ENCODE peak calls at places on chromosomes 16 and 17, in eight cellular contexts. One of them, this sample, is unnamed.

GRCh38 chr17:27571563-27572129 is 59.3 kb upstream of the LGALS9 start:
- DNase-seq in transverse colon: no peak
- DNase-seq in cardiac muscle cell: peak; percentile 6
- DNase-seq in pancreas: no peak
- DNase-seq in astrocyte of the cerebellum: no peak
- DNase-seq in cardiac fibroblast: no peak
- DNase-seq in uterus: no peak
- DNase-seq in GM12865: no peak
- DNase-seq in this sample: no peak

GRCh38 chr16:23679274-23679985 is 741 bp downstream of the PLK1 start:
- DNase-seq in cardiac muscle cell: peak; percentile 43
- DNase-seq in transverse colon: peak; percentile 56
- DNase-seq in cardiac fibroblast: peak; percentile 46
- DNase-seq in astrocyte of the cerebellum: no peak
- DNase-seq in GM12865: peak; percentile 57
- DNase-seq in pancreas: peak; percentile 63
- DNase-seq in uterus: no peak
- DNase-seq in this sample: no peak

GRCh38 chr17:73121513-73121912 is 29.0 kb upstream of the SLC39A11 start:
- DNase-seq in uterus: no peak
- DNase-seq in transverse colon: no peak
- DNase-seq in pancreas: no peak
- DNase-seq in astrocyte of the cerebellum: no peak
- DNase-seq in cardiac muscle cell: no peak
- DNase-seq in cardiac fibroblast: no peak
- DNase-seq in GM12865: no peak
- DNase-seq in this sample: no peak

GRCh38 chr16:84423416-84423837 is 55.1 kb downstream of the ATP2C2 start:
- DNase-seq in cardiac fibroblast: peak; percentile 45
- DNase-seq in uterus: no peak
- DNase-seq in GM12865: peak; percentile 65
- DNase-seq in pancreas: no peak
- DNase-seq in astrocyte of the cerebellum: no peak
- DNase-seq in transverse colon: no peak
- DNase-seq in cardiac muscle cell: no peak
- DNase-seq in this sample: no peak

GRCh38 chr17:28874750-28875149 is 19.9 kb downstream of the ERAL1 start:
- DNase-seq in cardiac muscle cell: no peak
- DNase-seq in uterus: no peak
- DNase-seq in GM12865: no peak
- DNase-seq in astrocyte of the cerebellum: no peak
- DNase-seq in transverse colon: no peak
- DNase-seq in cardiac fibroblast: no peak
- DNase-seq in pancreas: no peak
- DNase-seq in this sample: no peak

GRCh38 chr17:77944390-77945222 is 13.9 kb upstream of the TNRC6C start:
- DNase-seq in astrocyte of the cerebellum: no peak
- DNase-seq in pancreas: no peak
- DNase-seq in cardiac muscle cell: no peak
- DNase-seq in GM12865: no peak
- DNase-seq in cardiac fibroblast: no peak
- DNase-seq in transverse colon: no peak
- DNase-seq in uterus: no peak
- DNase-seq in this sample: no peak

GRCh38 chr17:57570740-57571344 is 174.3 kb downstream of the CCDC182 start:
- DNase-seq in cardiac fibroblast: no peak
- DNase-seq in transverse colon: no peak
- DNase-seq in cardiac muscle cell: no peak
- DNase-seq in GM12865: no peak
- DNase-seq in pancreas: no peak
- DNase-seq in uterus: no peak
- DNase-seq in astrocyte of the cerebellum: no peak
- DNase-seq in this sample: no peak

GRCh38 chr17:27473748-27474609 is 17.7 kb downstream of the KSR1 start:
- DNase-seq in pancreas: no peak
- DNase-seq in transverse colon: no peak
- DNase-seq in GM12865: peak; percentile 92
- DNase-seq in cardiac muscle cell: peak; percentile 63
- DNase-seq in cardiac fibroblast: peak; percentile 69
- DNase-seq in uterus: peak; percentile 39
- DNase-seq in astrocyte of the cerebellum: no peak
- DNase-seq in this sample: no peak

GRCh38 chr17:81961087-81961514 is at the start of gene NOTUM:
- DNase-seq in transverse colon: no peak
- DNase-seq in cardiac muscle cell: peak; percentile 52
- DNase-seq in uterus: no peak
- DNase-seq in cardiac fibroblast: peak; percentile 45
- DNase-seq in astrocyte of the cerebellum: no peak
- DNase-seq in pancreas: no peak
- DNase-seq in GM12865: no peak
- DNase-seq in this sample: no peak

GRCh38 chr16:66928702-66929388 is 3.5 kb upstream of the RRAD start:
- DNase-seq in transverse colon: peak; percentile 49
- DNase-seq in astrocyte of the cerebellum: no peak
- DNase-seq in uterus: no peak
- DNase-seq in cardiac muscle cell: peak; percentile 68
- DNase-seq in pancreas: peak; percentile 31
- DNase-seq in GM12865: peak; percentile 53
- DNase-seq in cardiac fibroblast: peak; percentile 43
- DNase-seq in this sample: no peak

GRCh38 chr16:27779719-27780161 is 229.8 kb downstream of the KATNIP start:
- DNase-seq in cardiac muscle cell: peak; percentile 58
- DNase-seq in uterus: peak; percentile 32
- DNase-seq in transverse colon: no peak
- DNase-seq in GM12865: no peak
- DNase-seq in astrocyte of the cerebellum: peak; percentile 41
- DNase-seq in pancreas: no peak
- DNase-seq in cardiac fibroblast: peak; percentile 50
- DNase-seq in this sample: peak; percentile 10

GRCh38 chr16:51407199-51407598 is 256.1 kb upstream of the SALL1 start:
- DNase-seq in cardiac fibroblast: no peak
- DNase-seq in astrocyte of the cerebellum: no peak
- DNase-seq in uterus: no peak
- DNase-seq in pancreas: no peak
- DNase-seq in cardiac muscle cell: no peak
- DNase-seq in transverse colon: no peak
- DNase-seq in GM12865: peak; percentile 1
- DNase-seq in this sample: no peak

GRCh38 chr16:78505544-78506371 is 406.3 kb downstream of the WWOX start:
- DNase-seq in astrocyte of the cerebellum: peak; percentile 12
- DNase-seq in transverse colon: peak; percentile 30
- DNase-seq in uterus: peak; percentile 92
- DNase-seq in GM12865: no peak
- DNase-seq in pancreas: no peak
- DNase-seq in cardiac muscle cell: no peak
- DNase-seq in cardiac fibroblast: peak; percentile 75
- DNase-seq in this sample: no peak
- TF ChIP-seq CTCF in astrocyte of the cerebellum: peak; percentile 40
- TF ChIP-seq CTCF in transverse colon: no peak
- TF ChIP-seq CTCF in uterus: peak; percentile 58
- TF ChIP-seq CTCF in GM12865: no peak
- TF ChIP-seq CTCF in pancreas: no peak
- TF ChIP-seq CTCF in cardiac muscle cell: peak; percentile 43
- TF ChIP-seq CTCF in cardiac fibroblast: no peak
- TF ChIP-seq CTCF in this sample: no peak

GRCh38 chr17:36641877-36642845 is 40.8 kb downstream of the MRM1 start:
- DNase-seq in uterus: no peak
- DNase-seq in GM12865: no peak
- DNase-seq in cardiac muscle cell: peak; percentile 40
- DNase-seq in astrocyte of the cerebellum: no peak
- DNase-seq in pancreas: no peak
- DNase-seq in transverse colon: peak; percentile 54
- DNase-seq in cardiac fibroblast: no peak
- DNase-seq in this sample: no peak
- H3K4me3 ChIP-seq in uterus: no peak overlapping the region
- H3K4me3 ChIP-seq in GM12865: no peak overlapping the region
- H3K4me3 ChIP-seq in cardiac muscle cell: peak overlapping the region; percentile 41
- H3K4me3 ChIP-seq in astrocyte of the cerebellum: peak overlapping the region; percentile 28
- H3K4me3 ChIP-seq in pancreas: no peak overlapping the region
- H3K4me3 ChIP-seq in transverse colon: peak overlapping the region; percentile 3
- H3K4me3 ChIP-seq in cardiac fibroblast: peak overlapping the region; percentile 19
- H3K4me3 ChIP-seq in this sample: peak overlapping the region; percentile 29

GRCh38 chr16:9447195-9447551 is 355.7 kb downstream of the HAPSTR1 start:
- DNase-seq in cardiac fibroblast: no peak
- DNase-seq in transverse colon: no peak
- DNase-seq in astrocyte of the cerebellum: no peak
- DNase-seq in uterus: no peak
- DNase-seq in pancreas: peak; percentile 87
- DNase-seq in cardiac muscle cell: peak; percentile 12
- DNase-seq in GM12865: no peak
- DNase-seq in this sample: no peak

GRCh38 chr16:9443864-9444263 is 352.4 kb downstream of the HAPSTR1 start:
- DNase-seq in uterus: no peak
- DNase-seq in cardiac muscle cell: no peak
- DNase-seq in pancreas: no peak
- DNase-seq in cardiac fibroblast: no peak
- DNase-seq in GM12865: no peak
- DNase-seq in astrocyte of the cerebellum: no peak
- DNase-seq in transverse colon: no peak
- DNase-seq in this sample: no peak

GRCh38 chr16:9447699-9448098 is 356.3 kb downstream of the HAPSTR1 start:
- DNase-seq in cardiac muscle cell: no peak
- DNase-seq in cardiac fibroblast: no peak
- DNase-seq in uterus: no peak
- DNase-seq in GM12865: no peak
- DNase-seq in transverse colon: no peak
- DNase-seq in pancreas: no peak
- DNase-seq in astrocyte of the cerebellum: no peak
- DNase-seq in this sample: no peak

GRCh38 chr16:9449597-9449996 is 358.2 kb downstream of the HAPSTR1 start:
- DNase-seq in transverse colon: no peak
- DNase-seq in uterus: no peak
- DNase-seq in cardiac muscle cell: no peak
- DNase-seq in astrocyte of the cerebellum: no peak
- DNase-seq in cardiac fibroblast: no peak
- DNase-seq in pancreas: no peak
- DNase-seq in GM12865: no peak
- DNase-seq in this sample: no peak

DNA sequence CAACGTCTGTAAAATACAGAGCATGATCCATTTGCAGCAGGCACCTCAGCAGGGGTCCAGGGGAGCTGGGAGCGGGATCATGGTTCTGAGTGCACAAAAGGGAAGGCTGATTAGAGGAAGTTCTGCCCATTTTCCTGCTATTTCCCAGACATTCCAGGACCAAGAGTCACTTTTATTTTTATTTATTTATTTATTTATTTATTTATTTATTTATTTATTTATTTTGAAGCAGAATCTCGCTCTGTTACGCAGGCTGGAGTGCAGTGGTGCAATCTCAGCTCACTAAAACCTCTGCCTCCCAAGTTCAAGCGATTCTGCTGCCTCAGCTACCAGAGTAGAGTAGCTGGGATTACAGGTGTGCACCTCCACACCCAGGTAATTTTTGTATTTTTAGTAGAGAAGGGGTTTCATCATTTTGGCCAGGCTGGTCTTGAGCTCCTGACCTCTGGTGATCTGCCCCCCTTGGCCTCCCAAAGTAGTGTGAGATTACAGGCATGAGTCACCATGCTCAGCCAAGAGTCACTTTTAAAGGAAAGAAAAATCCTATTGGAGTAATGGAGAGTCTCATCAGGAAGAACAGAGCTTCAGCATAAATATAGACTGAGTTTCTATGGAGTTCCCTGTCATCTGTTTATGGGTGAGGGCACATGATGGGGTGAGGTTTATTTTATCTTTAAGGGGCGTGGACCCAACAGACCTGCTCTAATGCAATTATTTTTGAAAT is 355.2 kb downstream of the HAPSTR1 start:
- DNase-seq in transverse colon: no peak
- DNase-seq in GM12865: no peak
- DNase-seq in uterus: no peak
- DNase-seq in pancreas: no peak
- DNase-seq in cardiac fibroblast: no peak
- DNase-seq in cardiac muscle cell: no peak
- DNase-seq in astrocyte of the cerebellum: no peak
- DNase-seq in this sample: no peak
- TF ChIP-seq CTCF in transverse colon: no peak
- TF ChIP-seq CTCF in GM12865: no peak
- TF ChIP-seq CTCF in uterus: no peak
- TF ChIP-seq CTCF in pancreas: no peak
- TF ChIP-seq CTCF in cardiac fibroblast: no peak
- TF ChIP-seq CTCF in cardiac muscle cell: no peak
- TF ChIP-seq CTCF in astrocyte of the cerebellum: no peak
- TF ChIP-seq CTCF in this sample: no peak

GRCh38 chr16:85461814-85462404 is 151.2 kb upstream of the GSE1 start:
- DNase-seq in GM12865: no peak
- DNase-seq in cardiac fibroblast: peak; percentile 53
- DNase-seq in transverse colon: no peak
- DNase-seq in cardiac muscle cell: peak; percentile 95
- DNase-seq in astrocyte of the cerebellum: no peak
- DNase-seq in pancreas: no peak
- DNase-seq in uterus: peak; percentile 65
- DNase-seq in this sample: no peak

GRCh38 chr16:85460983-85461813 is 151.9 kb upstream of the GSE1 start:
- DNase-seq in pancreas: peak; percentile 52
- DNase-seq in GM12865: no peak
- DNase-seq in uterus: peak; percentile 67
- DNase-seq in astrocyte of the cerebellum: peak; percentile 22
- DNase-seq in cardiac fibroblast: peak; percentile 55
- DNase-seq in transverse colon: no peak
- DNase-seq in cardiac muscle cell: no peak
- DNase-seq in this sample: no peak

GRCh38 chr16:85463228-85463611 is 149.9 kb upstream of the GSE1 start:
- DNase-seq in GM12865: no peak
- DNase-seq in cardiac fibroblast: no peak
- DNase-seq in uterus: no peak
- DNase-seq in cardiac muscle cell: peak; percentile 61
- DNase-seq in transverse colon: no peak
- DNase-seq in pancreas: no peak
- DNase-seq in astrocyte of the cerebellum: no peak
- DNase-seq in this sample: no peak

GRCh38 chr16:85463672-85464071 is 149.4 kb upstream of the GSE1 start:
- DNase-seq in astrocyte of the cerebellum: no peak
- DNase-seq in cardiac fibroblast: no peak
- DNase-seq in pancreas: no peak
- DNase-seq in transverse colon: no peak
- DNase-seq in uterus: no peak
- DNase-seq in GM12865: no peak
- DNase-seq in cardiac muscle cell: no peak
- DNase-seq in this sample: no peak

DNA sequence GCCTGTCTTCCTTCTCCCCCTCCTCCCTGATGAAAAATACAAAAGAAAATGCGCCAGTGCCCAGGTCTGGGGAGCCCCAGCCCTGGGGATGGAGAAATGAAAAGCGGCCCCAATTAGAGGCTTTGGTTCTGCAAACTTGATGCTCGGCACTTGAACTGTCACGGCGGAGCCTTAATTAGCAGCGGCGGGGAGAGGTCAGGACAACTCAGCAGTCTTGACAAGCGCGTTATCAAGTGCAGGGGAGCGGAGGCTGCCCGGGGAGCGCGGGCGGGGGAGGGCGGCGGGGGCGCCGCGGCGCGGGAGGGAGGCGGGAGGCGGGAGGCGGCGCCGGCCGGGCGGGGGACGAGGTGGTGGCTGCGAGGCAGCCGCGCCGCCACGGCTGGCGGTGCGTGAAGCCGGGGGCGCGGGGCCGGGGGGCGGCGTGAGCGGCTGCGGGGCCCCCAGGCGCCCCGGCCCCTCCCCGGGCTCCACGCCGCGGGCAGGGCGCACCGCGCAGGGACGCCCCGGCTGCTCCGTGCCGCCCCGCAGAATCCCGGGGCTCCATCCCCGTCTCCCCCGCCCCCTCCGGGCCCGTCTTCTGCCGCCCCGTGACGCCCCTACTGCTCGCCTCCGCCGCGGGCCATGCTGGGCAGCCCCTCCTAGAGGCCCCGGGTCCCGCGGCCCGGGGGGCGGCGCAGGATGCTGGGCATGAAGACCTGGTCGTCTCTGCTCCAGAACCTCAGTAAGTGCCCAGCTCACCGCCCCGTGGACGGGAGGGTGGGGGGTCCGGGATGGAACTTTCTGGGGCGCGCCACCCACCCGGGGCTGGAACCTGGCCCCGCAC is 150.5 kb upstream of the GSE1 start:
- DNase-seq in cardiac fibroblast: no peak
- DNase-seq in uterus: peak; percentile 64
- DNase-seq in astrocyte of the cerebellum: no peak
- DNase-seq in pancreas: no peak
- DNase-seq in GM12865: no peak
- DNase-seq in cardiac muscle cell: peak; percentile 92
- DNase-seq in transverse colon: no peak
- DNase-seq in this sample: no peak
- H3K4me3 ChIP-seq in cardiac fibroblast: peak overlapping the region; percentile 17
- H3K4me3 ChIP-seq in uterus: peak overlapping the region; percentile 39
- H3K4me3 ChIP-seq in astrocyte of the cerebellum: no peak overlapping the region
- H3K4me3 ChIP-seq in pancreas: no peak overlapping the region
- H3K4me3 ChIP-seq in GM12865: no peak overlapping the region
- H3K4me3 ChIP-seq in cardiac muscle cell: peak overlapping the region; percentile 29
- H3K4me3 ChIP-seq in transverse colon: peak overlapping the region; percentile 21
- H3K4me3 ChIP-seq in this sample: peak overlapping the region; percentile 6

This sample was measured in AG09309.